ENCODE peak calls at places on chromosomes 2 and 18, in nine cellular contexts. C is IMR-90, B is mesendoderm, F is ovary, A is NT2/D1, E is psoas muscle, H is GM23248, V is right cardiac atrium, U is heart right ventricle. R is an unnamed sample. For H3K4me1, the result is how much of the 10 kb centered on the place peaks cover.

GRCh38 chr2:112958428-112959108 is 19.2 kb upstream of the IL36G start:
- DNase-seq in C (peak), B (peak), F (no peak), A (peak), E (no peak), H (peak), V (no peak), U (peak), R (peak)

GRCh38 chr2:145777297-145777696 is 1257.4 kb upstream of the ZEB2 start:
- DNase-seq in C (peak), B (no peak), F (no peak), A (no peak), E (no peak), H (peak), V (no peak), U (no peak), R (no peak)

GRCh38 chr2:46978696-46979095 is 63.1 kb upstream of the MCFD2 start:
- DNase-seq in C (no peak), B (no peak), F (no peak), A (no peak), E (no peak), H (no peak), V (no peak), U (no peak), R (no peak)

GRCh38 chr2:23211987-23212583 is 172.9 kb upstream of the KLHL29 start:
- DNase-seq in C (no peak), B (no peak), F (no peak), A (no peak), E (no peak), H (no peak), V (no peak), U (no peak), R (peak)

GRCh38 chr2:187547353-187547979 is 6.8 kb downstream of the TFPI start:
- DNase-seq in C (peak), B (peak), F (no peak), A (peak), E (peak), H (peak), V (peak), U (peak), R (peak)

GRCh38 chr18:13494879-13495465 is 231.4 kb downstream of the FAM210A start:
- DNase-seq in C (no peak), B (no peak), F (no peak), A (no peak), E (no peak), H (no peak), V (no peak), U (no peak), R (no peak)

GRCh38 chr2:224133387-224133786 is 94.3 kb upstream of the SERPINE2 start:
- DNase-seq in C (no peak), B (no peak), F (no peak), A (no peak), E (no peak), H (no peak), V (no peak), U (no peak), R (no peak)

GRCh38 chr2:209526541-209526940 is 102.7 kb downstream of the MAP2 start:
- DNase-seq in C (peak), B (no peak), F (no peak), A (no peak), E (no peak), H (peak), V (no peak), U (no peak), R (peak)

GRCh38 chr2:20540587-20541304 is 93.9 kb downstream of the RHOB start:
- DNase-seq in C (no peak), B (no peak), F (no peak), A (no peak), E (no peak), H (no peak), V (no peak), U (no peak), R (no peak)

GRCh38 chr2:17539993-17540812 is at the start of gene VSNL1:
- DNase-seq in C (peak), B (peak), F (peak), A (peak), E (peak), H (peak), V (peak), U (peak), R (peak)

GRCh38 chr18:23690505-23691068 is 1.3 kb downstream of the LAMA3 start:
- DNase-seq in C (no peak), B (no peak), F (peak), A (no peak), E (no peak), H (no peak), V (no peak), U (no peak), R (no peak)

GRCh38 chr2:110105608-110106467 is 9.8 kb downstream of the MALL start:
- DNase-seq in C (peak), B (no peak), F (no peak), A (no peak), E (no peak), H (peak), V (no peak), U (no peak), R (peak)

GRCh38 chr2:71226391-71226964 is 425 bp downstream of the PAIP2B start:
- DNase-seq in C (no peak), B (peak), F (peak), A (no peak), E (peak), H (peak), V (peak), U (peak), R (no peak)

GRCh38 chr2:226426292-226426736 is 373.3 kb downstream of the IRS1 start:
- DNase-seq in C (peak), B (no peak), F (no peak), A (no peak), E (no peak), H (peak), V (no peak), U (no peak), R (peak)

GRCh38 chr2:241087420-241088268 is 14.4 kb downstream of the MTERF4 start:
- DNase-seq in C (no peak), B (no peak), F (no peak), A (peak), E (no peak), H (no peak), V (no peak), U (no peak), R (no peak)

GRCh38 chr2:215363039-215363438 is 51.2 kb downstream of the ATIC start:
- DNase-seq in C (peak), B (no peak), F (no peak), A (no peak), E (no peak), H (peak), V (no peak), U (no peak), R (no peak)

GRCh38 chr2:175626796-175627195 is 375.3 kb downstream of the LNPK start:
- DNase-seq in C (no peak), B (no peak), F (no peak), A (no peak), E (no peak), H (no peak), V (no peak), U (no peak), R (no peak)

GRCh38 chr2:88481937-88482336 is 29.4 kb upstream of the FOXI3 start:
- DNase-seq in C (peak), B (peak), F (no peak), A (no peak), E (no peak), H (peak), V (no peak), U (no peak), R (no peak)

GRCh38 chr2:39991298-39991697 is 212.2 kb upstream of the THUMPD2 start:
- DNase-seq in C (peak), B (peak), F (no peak), A (no peak), E (no peak), H (peak), V (no peak), U (no peak), R (no peak)

GRCh38 chr18:8322486-8322885 is 286.8 kb upstream of the RAB12 start:
- DNase-seq in C (no peak), B (no peak), F (no peak), A (no peak), E (no peak), H (no peak), V (no peak), U (no peak), R (no peak)

GRCh38 chr2:191351298-191351697 is 106.1 kb downstream of the MYO1B start:
- DNase-seq in C (peak), B (no peak), F (no peak), A (no peak), E (no peak), H (peak), V (no peak), U (no peak), R (no peak)

GRCh38 chr2:160111951-160112798 is 49.8 kb upstream of the PLA2R1 start:
- DNase-seq in C (no peak), B (no peak), F (no peak), A (no peak), E (no peak), H (no peak), V (no peak), U (no peak), R (no peak)

GRCh38 chr2:119546446-119546765 is 2.2 kb downstream of the CFAP221 start:
- DNase-seq in C (no peak), B (peak), F (no peak), A (no peak), E (no peak), H (no peak), V (no peak), U (no peak), R (no peak)
- H3K4me3 ChIP-seq in C (no peak), B (no peak), F (no peak), A (no peak), E (no peak), H (no peak), V (no peak), U (no peak), R (no peak)

DNA sequence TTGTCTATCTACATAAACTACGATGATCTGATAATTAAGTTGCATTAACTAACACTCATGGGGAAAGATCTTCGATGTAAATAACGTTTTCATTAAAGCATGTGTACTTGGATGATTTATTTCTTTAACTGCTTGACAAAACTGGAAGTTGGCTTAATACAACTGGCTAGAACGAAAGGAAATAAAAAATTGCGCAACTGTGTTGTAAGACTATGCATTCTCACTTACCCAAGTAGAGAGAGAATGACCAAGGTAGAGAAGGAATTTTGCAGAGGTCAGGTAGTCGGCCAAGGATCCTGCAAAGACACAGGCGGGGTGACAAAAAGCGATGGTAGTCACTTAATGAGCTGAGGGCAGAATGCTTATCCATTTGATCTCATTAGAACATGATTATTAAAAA is 1.0 kb downstream of the SLC40A1 start:
- DNase-seq in C (peak), B (no peak), F (no peak), A (no peak), E (no peak), H (peak), V (no peak), U (no peak), R (no peak)
- H3K4me1 ChIP-seq in C (under half), B (under half), F (under half), A (under half), E (under half), H (under half), V (under half), U (half or more), R (under half)

GRCh38 chr18:44682181-44682870 is 1.6 kb downstream of the SETBP1 start:
- DNase-seq in C (no peak), B (peak), F (peak), A (no peak), E (peak), H (no peak), V (peak), U (peak), R (no peak)

GRCh38 chr18:44680271-44681038 is at the start of gene SETBP1:
- DNase-seq in C (peak), B (peak), F (peak), A (no peak), E (peak), H (peak), V (peak), U (peak), R (peak)

GRCh38 chr18:44682871-44683221 is 2.2 kb downstream of the SETBP1 start:
- DNase-seq in C (no peak), B (peak), F (peak), A (no peak), E (peak), H (no peak), V (no peak), U (no peak), R (peak)

GRCh38 chr18:44681039-44681595 is 429 bp downstream of the SETBP1 start:
- DNase-seq in C (no peak), B (no peak), F (peak), A (no peak), E (peak), H (peak), V (no peak), U (no peak), R (no peak)

GRCh38 chr18:44681611-44682010 is 923 bp downstream of the SETBP1 start:
- DNase-seq in C (no peak), B (no peak), F (no peak), A (no peak), E (no peak), H (no peak), V (no peak), U (no peak), R (peak)
- H3K4me3 ChIP-seq in C (no peak), B (no peak), F (peak), A (peak), E (peak), H (peak), V (peak), U (peak), R (peak)

DNA sequence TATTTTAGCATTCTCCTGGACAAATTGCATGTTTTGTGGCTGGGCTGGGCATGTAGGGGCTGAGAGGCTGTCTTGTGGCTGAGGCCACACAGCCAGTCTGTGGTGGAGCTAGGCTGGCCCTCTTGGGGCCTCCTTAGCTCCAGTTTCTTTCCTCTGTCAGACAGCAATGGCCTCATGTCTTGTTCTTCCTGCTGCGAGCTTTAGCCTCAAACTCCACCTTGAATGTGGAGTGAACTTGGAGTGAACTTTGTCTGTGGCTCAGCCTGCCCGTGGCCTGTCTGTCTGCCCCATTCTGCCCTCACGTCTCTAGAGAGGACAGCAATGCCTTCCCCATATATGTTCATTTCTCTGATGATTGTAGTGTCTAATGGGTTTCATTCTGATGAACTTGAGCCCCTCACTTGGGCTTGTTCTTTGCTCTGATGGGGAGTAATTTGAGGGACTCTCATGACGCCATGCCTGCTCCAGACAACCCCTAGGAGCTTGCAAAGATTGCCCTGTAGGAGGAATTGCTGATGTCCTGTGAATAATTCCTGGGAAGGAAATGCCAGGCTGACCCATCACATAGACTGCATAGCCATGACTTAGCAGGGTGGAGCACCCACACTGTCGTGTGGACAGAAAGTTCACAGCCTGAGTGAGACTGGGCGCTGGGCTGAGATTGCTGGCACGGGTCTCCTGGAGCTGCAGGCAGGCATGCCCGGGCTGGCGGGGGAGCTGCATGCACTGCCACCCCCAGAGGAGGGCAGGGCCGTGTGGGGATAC is 42.6 kb downstream of the ASAP2 start:
- DNase-seq in C (peak), B (no peak), F (no peak), A (no peak), E (no peak), H (peak), V (no peak), U (no peak), R (peak)
- H3K4me1 ChIP-seq in C (under half), B (under half), F (under half), A (under half), E (under half), H (half or more), V (under half), U (half or more), R (half or more)

DNA sequence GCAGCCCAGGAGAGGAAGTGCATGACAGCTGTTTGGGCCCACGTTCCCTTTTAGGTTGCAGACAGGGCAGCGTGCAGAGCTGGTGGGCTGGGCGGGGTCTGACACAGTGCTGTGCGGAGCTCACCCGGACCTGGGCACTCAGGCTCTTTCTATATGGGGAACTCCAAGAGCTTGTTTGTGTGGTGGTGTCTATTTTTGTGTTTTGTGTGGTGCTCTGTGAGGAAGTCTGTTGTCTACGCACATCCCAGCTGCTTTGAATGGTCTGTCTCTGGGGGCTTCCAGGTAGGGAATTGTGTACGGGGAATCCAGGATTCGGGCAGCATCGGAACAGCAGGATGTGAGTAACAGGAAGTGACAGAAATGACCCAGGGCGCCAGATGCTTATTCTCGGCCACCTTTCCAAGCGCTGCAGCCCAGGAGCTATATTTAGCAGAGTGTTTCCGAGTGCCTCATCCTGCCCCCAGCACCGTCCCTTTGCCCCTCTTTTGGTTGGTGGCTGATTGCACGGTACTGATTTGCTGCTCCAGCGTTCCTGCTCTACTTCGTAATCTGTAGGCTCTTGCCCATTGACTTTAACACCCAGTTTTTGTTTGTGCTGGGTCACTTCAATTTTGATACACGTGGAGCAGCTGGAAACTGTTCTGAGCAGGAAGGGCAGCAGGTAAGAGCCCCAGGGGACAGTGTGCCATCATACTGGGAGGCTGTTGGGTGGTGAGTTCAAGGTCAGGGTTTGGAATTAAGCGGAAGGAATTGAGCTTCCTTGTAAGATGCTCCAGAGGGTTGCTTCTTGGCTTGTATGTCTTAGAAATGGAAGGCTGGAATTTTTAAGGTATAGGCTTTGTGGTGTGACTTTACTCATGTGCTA is 64.7 kb downstream of the DGKD start:
- DNase-seq in C (peak), B (no peak), F (no peak), A (no peak), E (peak), H (no peak), V (peak), U (peak), R (peak)
- H3K4me3 ChIP-seq in C (no peak), B (no peak), F (no peak), A (no peak), E (peak), H (no peak), V (peak), U (peak), R (peak)

GRCh38 chr2:10345126-10345525 is 42.4 kb downstream of the HPCAL1 start:
- DNase-seq in C (no peak), B (no peak), F (no peak), A (no peak), E (no peak), H (no peak), V (no peak), U (no peak), R (no peak)

GRCh38 chr2:10344105-10345066 is 41.7 kb downstream of the HPCAL1 start:
- DNase-seq in C (peak), B (no peak), F (no peak), A (no peak), E (no peak), H (peak), V (no peak), U (no peak), R (no peak)

GRCh38 chr2:10346929-10347558 is 44.3 kb downstream of the HPCAL1 start:
- DNase-seq in C (peak), B (no peak), F (no peak), A (no peak), E (no peak), H (no peak), V (no peak), U (no peak), R (no peak)

GRCh38 chr2:10347559-10347941 is 44.8 kb downstream of the HPCAL1 start:
- DNase-seq in C (no peak), B (no peak), F (no peak), A (no peak), E (no peak), H (no peak), V (no peak), U (no peak), R (no peak)

DNA sequence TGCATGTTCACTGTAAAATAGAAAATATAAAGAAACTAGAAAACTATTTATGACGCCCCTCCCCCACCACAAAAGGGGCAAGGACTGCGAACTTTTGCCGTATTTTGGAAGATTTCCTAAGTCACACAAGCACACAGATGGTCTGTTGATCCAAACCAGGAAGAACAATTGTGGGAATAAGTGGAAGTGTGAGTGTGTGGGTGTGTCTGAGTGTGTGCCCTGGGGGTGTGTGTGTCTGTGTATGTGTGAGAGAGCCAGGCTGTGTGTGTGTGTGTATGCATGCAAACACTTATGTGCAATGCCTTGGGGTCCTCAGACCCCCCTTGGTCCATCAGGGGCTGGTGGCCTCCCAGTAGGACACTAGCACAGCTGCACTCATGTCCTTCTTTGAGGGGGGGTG is 43.1 kb downstream of the HPCAL1 start:
- DNase-seq in C (no peak), B (no peak), F (no peak), A (no peak), E (no peak), H (no peak), V (no peak), U (no peak), R (no peak)
- H3K4me1 ChIP-seq in C (under half), B (under half), F (under half), A (under half), E (under half), H (under half), V (under half), U (under half), R (under half)

DNA sequence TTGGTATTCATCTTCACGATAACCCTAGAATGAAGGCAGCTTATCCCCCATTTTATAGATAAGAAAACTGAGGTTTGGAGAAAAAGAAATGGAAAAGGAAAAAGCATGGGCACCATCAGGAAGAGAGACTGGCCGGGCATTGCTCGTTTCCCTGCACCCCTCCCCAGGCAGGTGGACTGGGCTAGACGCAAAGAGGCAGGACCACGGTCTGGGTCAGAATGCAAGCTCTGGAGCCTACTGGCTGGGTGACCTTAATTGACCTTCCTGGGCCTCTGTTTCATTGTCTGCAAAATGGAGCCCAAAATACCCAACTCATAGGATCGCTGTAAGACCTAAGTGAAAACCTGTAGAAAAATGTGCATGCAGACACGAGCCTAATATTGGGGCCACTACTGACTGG is 135.3 kb upstream of the GLI2 start:
- DNase-seq in C (no peak), B (no peak), F (no peak), A (no peak), E (no peak), H (no peak), V (no peak), U (no peak), R (no peak)
- H3K4me3 ChIP-seq in C (no peak), B (no peak), F (no peak), A (no peak), E (no peak), H (no peak), V (no peak), U (no peak), R (no peak)

GRCh38 chr2:105769504-105769903 is 24.8 kb downstream of the NCK2 start:
- DNase-seq in C (no peak), B (peak), F (no peak), A (no peak), E (no peak), H (no peak), V (no peak), U (no peak), R (no peak)
- H3K4me1 ChIP-seq in C (under half), B (under half), F (under half), A (under half), E (under half), H (under half), V (under half), U (under half), R (under half)

GRCh38 chr2:231642631-231643493 is 50.2 kb downstream of the TEX44 start:
- DNase-seq in C (peak), B (no peak), F (peak), A (no peak), E (peak), H (peak), V (peak), U (peak), R (peak)
- H3K4me3 ChIP-seq in C (no peak), B (no peak), F (peak), A (no peak), E (peak), H (peak), V (peak), U (peak), R (no peak)